ENCODE peak calls at places on chromosomes 11 and 22, in nine cellular contexts. B is left ventricle myocardium inferior, F is IMR-90, H is adrenal gland, U is ovary, N is right lobe of liver, C is stomach, W is mammary epithelial cell, P is upper lobe of right lung. L is an unnamed sample. For H3K9me3, the result is how much of the 10 kb centered on the place peaks cover.

GRCh38 chr11:72752088-72752914 is at the start of gene ARAP1:
- DNase-seq in B (peak), F (peak), H (peak), U (peak), N (peak), C (peak), W (peak), P (peak), L (peak)

GRCh38 chr22:47154621-47155081 is 392.2 kb downstream of the TBC1D22A start:
- DNase-seq in B (peak), F (peak), H (peak), U (peak), N (no peak), C (peak), W (peak), P (no peak), L (peak)

GRCh38 chr11:109308551-109308950 is 113.4 kb upstream of the C11orf87 start:
- DNase-seq in B (no peak), F (no peak), H (no peak), U (no peak), N (no peak), C (no peak), W (no peak), P (no peak), L (no peak)

GRCh38 chr22:47374901-47375575 is 612.6 kb downstream of the TBC1D22A start:
- DNase-seq in B (no peak), F (no peak), H (no peak), U (no peak), N (peak), C (no peak), W (no peak), P (peak), L (peak)

GRCh38 chr11:95057959-95058358 is 8.7 kb downstream of the KDM4F start:
- DNase-seq in B (no peak), F (no peak), H (no peak), U (no peak), N (no peak), C (no peak), W (no peak), P (no peak), L (no peak)

GRCh38 chr11:22416462-22416861 is 78.3 kb downstream of the SLC17A6 start:
- DNase-seq in B (no peak), F (no peak), H (no peak), U (no peak), N (no peak), C (no peak), W (peak), P (no peak), L (no peak)

GRCh38 chr22:41197808-41198585 is 7.1 kb upstream of the L3MBTL2 start:
- DNase-seq in B (peak), F (no peak), H (peak), U (no peak), N (peak), C (peak), W (no peak), P (peak), L (peak)

GRCh38 chr11:129865701-129866100 is 29.7 kb downstream of the NFRKB start:
- DNase-seq in B (no peak), F (no peak), H (no peak), U (no peak), N (no peak), C (no peak), W (no peak), P (no peak), L (no peak)

GRCh38 chr11:74570266-74571061 is 21.9 kb upstream of the POLD3 start:
- DNase-seq in B (no peak), F (peak), H (peak), U (no peak), N (no peak), C (peak), W (peak), P (no peak), L (peak)

GRCh38 chr11:57324154-57324885 is 432 bp downstream of the TNKS1BP1 start:
- DNase-seq in B (peak), F (peak), H (peak), U (peak), N (no peak), C (peak), W (no peak), P (peak), L (peak)

GRCh38 chr11:89182773-89183172 is 5.1 kb downstream of the TYR start:
- DNase-seq in B (no peak), F (peak), H (no peak), U (no peak), N (no peak), C (no peak), W (no peak), P (no peak), L (no peak)

GRCh38 chr22:44180706-44181032 is at the start of gene PARVG:
- DNase-seq in B (no peak), F (no peak), H (no peak), U (no peak), N (no peak), C (no peak), W (peak), P (no peak), L (no peak)

GRCh38 chr11:134845474-134846435 is 433.7 kb upstream of the B3GAT1 start:
- DNase-seq in B (no peak), F (no peak), H (no peak), U (no peak), N (no peak), C (no peak), W (no peak), P (no peak), L (no peak)

GRCh38 chr11:14773755-14774154 is 118.3 kb downstream of the CYP2R1 start:
- DNase-seq in B (no peak), F (peak), H (no peak), U (no peak), N (no peak), C (no peak), W (no peak), P (no peak), L (no peak)

GRCh38 chr11:8252388-8252787 is 11.3 kb downstream of the LMO1 start:
- DNase-seq in B (no peak), F (no peak), H (no peak), U (no peak), N (no peak), C (no peak), W (no peak), P (peak), L (no peak)

GRCh38 chr11:133906241-133906640 is 50.5 kb downstream of the IGSF9B start:
- DNase-seq in B (no peak), F (no peak), H (no peak), U (no peak), N (peak), C (no peak), W (no peak), P (peak), L (no peak)

GRCh38 chr22:27798526-27799333 is 2.8 kb downstream of the MN1 start:
- DNase-seq in B (no peak), F (no peak), H (no peak), U (no peak), N (no peak), C (no peak), W (no peak), P (no peak), L (no peak)

GRCh38 chr22:19038728-19039447 is 83.3 kb downstream of the DGCR2 start:
- DNase-seq in B (no peak), F (no peak), H (no peak), U (no peak), N (peak), C (no peak), W (no peak), P (peak), L (peak)

GRCh38 chr11:36557991-36558390 is 9.8 kb upstream of the RAG1 start:
- DNase-seq in B (no peak), F (no peak), H (no peak), U (no peak), N (no peak), C (no peak), W (peak), P (no peak), L (no peak)

GRCh38 chr11:94567181-94567670 is at the start of gene PIWIL4:
- DNase-seq in B (no peak), F (no peak), H (no peak), U (no peak), N (no peak), C (no peak), W (no peak), P (no peak), L (no peak)

GRCh38 chr11:105367129-105367528 is 227.6 kb upstream of the CARD18 start:
- DNase-seq in B (no peak), F (no peak), H (no peak), U (no peak), N (no peak), C (no peak), W (peak), P (no peak), L (no peak)

GRCh38 chr11:3155691-3156258 is 9.3 kb downstream of the OSBPL5 start:
- DNase-seq in B (peak), F (no peak), H (no peak), U (peak), N (peak), C (no peak), W (no peak), P (peak), L (no peak)

GRCh38 chr11:71977743-71978418 is 20.8 kb upstream of the IL18BP start:
- DNase-seq in B (no peak), F (peak), H (peak), U (no peak), N (no peak), C (peak), W (peak), P (no peak), L (peak)

GRCh38 chr11:121892131-121892681 is 223.8 kb downstream of the BLID start:
- DNase-seq in B (peak), F (peak), H (peak), U (no peak), N (no peak), C (no peak), W (peak), P (no peak), L (no peak)

GRCh38 chr11:33257160-33257896 is at the start of gene HIPK3:
- DNase-seq in B (peak), F (peak), H (peak), U (peak), N (peak), C (peak), W (peak), P (peak), L (peak)

GRCh38 chr11:110613526-110613925 is 98.7 kb downstream of the ARHGAP20 start:
- DNase-seq in B (no peak), F (peak), H (no peak), U (no peak), N (no peak), C (no peak), W (no peak), P (no peak), L (no peak)

GRCh38 chr11:61567286-61568061 is 13.4 kb downstream of the SYT7 start:
- DNase-seq in B (peak), F (peak), H (peak), U (peak), N (peak), C (peak), W (peak), P (peak), L (peak)

GRCh38 chr22:47813661-47814060 is 1051.2 kb downstream of the TBC1D22A start:
- DNase-seq in B (no peak), F (no peak), H (no peak), U (no peak), N (no peak), C (no peak), W (no peak), P (no peak), L (no peak)

GRCh38 chr11:109426442-109426841 is 4.5 kb downstream of the C11orf87 start:
- DNase-seq in B (no peak), F (no peak), H (no peak), U (no peak), N (no peak), C (no peak), W (peak), P (no peak), L (no peak)

GRCh38 chr11:47393163-47394049 is 15.0 kb upstream of the SLC39A13 start:
- DNase-seq in B (peak), F (peak), H (peak), U (peak), N (peak), C (no peak), W (no peak), P (peak), L (peak)

GRCh38 chr11:25247336-25247735 is 750.5 kb downstream of the LUZP2 start:
- DNase-seq in B (no peak), F (peak), H (no peak), U (no peak), N (no peak), C (no peak), W (peak), P (no peak), L (no peak)

GRCh38 chr11:9060700-9061111 is 30.7 kb downstream of the SCUBE2 start:
- DNase-seq in B (no peak), F (no peak), H (no peak), U (no peak), N (no peak), C (no peak), W (no peak), P (no peak), L (no peak)

GRCh38 chr11:117519590-117519989 is 191.9 kb downstream of the CEP164 start:
- DNase-seq in B (no peak), F (no peak), H (no peak), U (no peak), N (no peak), C (no peak), W (no peak), P (no peak), L (no peak)

GRCh38 chr22:24516301-24516737 is 21.2 kb downstream of the UPB1 start:
- DNase-seq in B (no peak), F (peak), H (no peak), U (no peak), N (peak), C (no peak), W (peak), P (no peak), L (no peak)

GRCh38 chr11:889686-890475 is 20.7 kb downstream of the CHID1 start:
- DNase-seq in B (no peak), F (no peak), H (no peak), U (no peak), N (no peak), C (no peak), W (no peak), P (no peak), L (no peak)

DNA sequence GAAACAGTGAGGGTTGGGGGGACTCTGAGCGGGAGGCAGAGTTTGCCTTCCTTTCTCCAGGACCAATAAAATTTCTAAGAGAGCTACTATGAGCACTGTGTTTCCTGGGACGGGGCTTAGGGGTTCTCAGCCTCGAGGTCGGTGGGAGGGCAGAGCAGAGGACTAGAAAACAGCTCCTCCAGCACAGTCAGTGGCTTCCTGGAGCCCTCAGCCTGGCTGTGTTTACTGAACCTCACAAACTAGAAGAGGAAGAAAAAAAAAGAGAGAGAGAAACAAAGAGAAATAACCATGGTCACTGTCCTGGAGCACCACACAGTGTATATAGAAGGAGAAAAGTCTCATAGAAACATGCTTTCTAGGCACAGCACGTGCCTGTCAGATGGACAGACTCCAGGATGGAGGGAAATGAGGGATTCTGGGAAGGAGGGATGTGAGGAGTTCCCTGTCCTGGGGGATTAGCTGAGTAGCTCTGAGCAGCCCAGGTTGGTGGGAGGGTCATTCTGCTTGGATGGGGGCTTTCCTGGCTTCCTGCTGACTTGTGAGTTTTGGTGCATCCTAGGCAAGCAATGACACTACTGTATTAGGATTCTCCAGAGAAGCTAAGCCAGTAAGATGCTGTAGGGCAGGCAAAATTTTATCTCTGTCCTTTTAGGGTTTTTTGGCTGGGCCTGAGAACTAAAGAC is 3.1 kb downstream of the GSTP1 start:
- DNase-seq in B (no peak), F (no peak), H (no peak), U (no peak), N (no peak), C (no peak), W (no peak), P (no peak), L (no peak)
- H3K27ac ChIP-seq in B (no peak), F (no peak), H (no peak), U (no peak), N (no peak), C (no peak), W (no peak), P (no peak), L (no peak)

GRCh38 chr11:69136471-69136870 is 19.3 kb upstream of the SMIM38 start:
- DNase-seq in B (no peak), F (no peak), H (no peak), U (no peak), N (no peak), C (no peak), W (no peak), P (peak), L (no peak)
- H3K9me3 ChIP-seq in B (under half), F (under half), H (under half), U (under half), N (under half), C (under half), W (under half), P (under half), L (under half)

DNA sequence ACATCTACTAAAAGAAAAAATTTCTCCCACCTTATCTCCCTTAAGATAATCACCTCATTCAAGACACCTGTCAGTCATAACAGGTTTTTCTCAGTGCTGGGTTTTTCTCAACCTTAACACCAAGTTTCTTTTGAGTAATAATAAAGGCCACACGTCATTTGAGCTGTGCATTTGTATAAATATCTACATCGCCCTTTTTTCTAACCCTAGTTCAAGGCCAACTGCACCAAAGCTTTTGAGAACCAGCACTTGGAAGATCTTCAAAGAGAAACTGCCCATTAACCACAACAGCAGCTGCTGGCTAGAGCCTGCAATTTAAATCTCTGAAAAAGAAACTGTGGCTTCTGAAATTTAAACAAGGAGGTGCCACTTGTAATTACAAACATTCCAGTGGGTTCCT is 6.9 kb downstream of the CADM1 start:
- DNase-seq in B (no peak), F (no peak), H (no peak), U (no peak), N (no peak), C (no peak), W (no peak), P (no peak), L (no peak)
- H3K4me3 ChIP-seq in B (no peak), F (no peak), H (no peak), U (no peak), N (no peak), C (no peak), W (no peak), P (no peak), L (no peak)

GRCh38 chr22:25564320-25564978 is at the start of gene GRK3:
- DNase-seq in B (peak), F (peak), H (peak), U (peak), N (peak), C (peak), W (peak), P (peak), L (peak)

GRCh38 chr22:25563757-25564319 is 637 bp upstream of the GRK3 start:
- DNase-seq in B (no peak), F (peak), H (peak), U (peak), N (no peak), C (no peak), W (peak), P (no peak), L (peak)

GRCh38 chr22:25567305-25567704 is 2.8 kb downstream of the GRK3 start:
- DNase-seq in B (no peak), F (no peak), H (no peak), U (no peak), N (no peak), C (no peak), W (peak), P (no peak), L (no peak)

GRCh38 chr22:25566812-25567211 is 2.3 kb downstream of the GRK3 start:
- DNase-seq in B (no peak), F (no peak), H (no peak), U (no peak), N (no peak), C (no peak), W (no peak), P (no peak), L (no peak)

DNA sequence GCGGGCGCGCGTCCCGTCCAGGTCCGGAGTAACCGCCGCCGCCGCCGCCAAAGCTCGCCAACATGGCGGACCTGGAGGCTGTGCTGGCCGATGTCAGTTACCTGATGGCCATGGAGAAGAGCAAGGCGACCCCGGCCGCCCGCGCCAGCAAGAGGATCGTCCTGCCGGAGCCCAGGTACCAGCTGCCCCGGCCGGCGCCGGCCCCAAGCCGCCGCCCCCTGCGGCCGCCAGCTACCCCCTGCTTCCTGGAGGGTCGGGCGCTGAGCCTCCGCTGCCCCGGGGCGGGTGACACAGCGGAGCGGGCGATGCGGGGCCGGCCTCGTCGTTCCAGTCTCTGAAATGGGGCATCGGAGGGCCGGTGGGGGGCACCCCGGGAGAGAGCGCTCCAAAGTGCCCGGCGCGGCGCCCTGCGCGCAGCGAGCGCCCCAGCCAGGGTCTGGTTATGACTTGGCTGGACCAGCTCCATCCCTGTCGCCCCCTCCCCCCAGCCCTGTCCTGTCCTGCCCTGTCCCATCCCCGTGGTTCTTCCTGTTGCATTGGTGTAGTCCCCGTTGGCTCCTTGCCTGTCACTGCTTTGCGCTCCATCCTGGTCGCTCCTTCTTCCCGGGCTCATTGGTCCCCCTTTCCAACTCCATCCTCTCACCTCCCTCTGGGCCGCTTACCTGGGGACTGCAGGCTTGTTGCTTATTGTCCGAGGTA is 653 bp downstream of the GRK3 start:
- DNase-seq in B (peak), F (no peak), H (no peak), U (peak), N (peak), C (no peak), W (peak), P (peak), L (peak)
- H3K27ac ChIP-seq in B (peak), F (no peak), H (no peak), U (no peak), N (peak), C (peak), W (peak), P (peak), L (peak)

GRCh38 chr22:49415219-49415951 is 412.3 kb downstream of the BRD1 start:
- DNase-seq in B (no peak), F (no peak), H (no peak), U (no peak), N (no peak), C (no peak), W (no peak), P (no peak), L (no peak)
- H3K9me3 ChIP-seq in B (under half), F (half or more), H (under half), U (under half), N (under half), C (under half), W (under half), P (under half), L (under half)

L was measured in body of pancreas.